ENCODE peak calls at places on chromosomes 2 and 18, in seven cellular contexts. H, N, B, D, X, T and O are unnamed samples.

GRCh38 chr2:25314514-25315315 is 27.0 kb downstream of the DNMT3A start:
- DNase-seq in H (peak), N (peak), B (no peak), D (peak), X (no peak), T (peak), O (peak)

GRCh38 chr2:16406929-16407328 is 258.7 kb downstream of the CYRIA start:
- DNase-seq in H (no peak), N (no peak), B (no peak), D (no peak), X (no peak), T (peak), O (no peak)

GRCh38 chr18:59570101-59570875 is 126.9 kb downstream of the CCBE1 start:
- DNase-seq in H (no peak), N (peak), B (peak), D (no peak), X (no peak), T (peak), O (no peak)

GRCh38 chr2:183291436-183291835 is 167.2 kb downstream of the NUP35 start:
- DNase-seq in H (no peak), N (no peak), B (no peak), D (no peak), X (peak), T (no peak), O (no peak)

GRCh38 chr18:572499-573289 is 7.5 kb upstream of the CETN1 start:
- DNase-seq in H (no peak), N (no peak), B (no peak), D (no peak), X (no peak), T (no peak), O (no peak)

GRCh38 chr2:37894601-37895000 is 30.5 kb upstream of the RMDN2 start:
- DNase-seq in H (no peak), N (peak), B (no peak), D (no peak), X (peak), T (no peak), O (no peak)

GRCh38 chr2:51953931-51954330 is 922.0 kb upstream of the NRXN1 start:
- DNase-seq in H (no peak), N (peak), B (no peak), D (no peak), X (peak), T (no peak), O (no peak)

GRCh38 chr2:234426616-234427015 is 70.3 kb downstream of the ARL4C start:
- DNase-seq in H (no peak), N (no peak), B (no peak), D (no peak), X (no peak), T (no peak), O (no peak)

GRCh38 chr18:27871731-27872130 is 305.2 kb downstream of the CDH2 start:
- DNase-seq in H (no peak), N (no peak), B (no peak), D (no peak), X (no peak), T (no peak), O (no peak)

GRCh38 chr2:205746408-205746785 is 64.1 kb downstream of the NRP2 start:
- DNase-seq in H (no peak), N (no peak), B (no peak), D (peak), X (no peak), T (no peak), O (no peak)

GRCh38 chr2:6071536-6071935 is 379.4 kb downstream of the SOX11 start:
- DNase-seq in H (no peak), N (no peak), B (no peak), D (no peak), X (no peak), T (no peak), O (no peak)

GRCh38 chr2:239012936-239013669 is 165.2 kb downstream of the TWIST2 start:
- DNase-seq in H (peak), N (no peak), B (no peak), D (no peak), X (no peak), T (no peak), O (no peak)

GRCh38 chr2:23312996-23313606 is 71.9 kb upstream of the KLHL29 start:
- DNase-seq in H (no peak), N (peak), B (peak), D (no peak), X (no peak), T (peak), O (no peak)

GRCh38 chr2:98647636-98648035 is 39.2 kb downstream of the UNC50 start:
- DNase-seq in H (no peak), N (no peak), B (no peak), D (no peak), X (no peak), T (no peak), O (no peak)

GRCh38 chr2:29632018-29632417 is 289.4 kb downstream of the ALK start:
- DNase-seq in H (no peak), N (no peak), B (no peak), D (no peak), X (peak), T (no peak), O (no peak)

GRCh38 chr2:240997141-240997855 is 1.1 kb upstream of the SNED1 start:
- DNase-seq in H (peak), N (no peak), B (no peak), D (peak), X (peak), T (no peak), O (peak)

GRCh38 chr18:48004577-48004976 is 74.1 kb upstream of the SMAD2 start:
- DNase-seq in H (no peak), N (no peak), B (no peak), D (no peak), X (no peak), T (no peak), O (no peak)

GRCh38 chr2:44242929-44243328 is 32.4 kb upstream of the SLC3A1 start:
- DNase-seq in H (no peak), N (peak), B (no peak), D (no peak), X (no peak), T (no peak), O (no peak)

GRCh38 chr2:55862673-55863390 is 60.8 kb downstream of the EFEMP1 start:
- DNase-seq in H (peak), N (peak), B (no peak), D (no peak), X (peak), T (no peak), O (peak)

GRCh38 chr18:50747849-50748242 is 72.0 kb downstream of the MRO start:
- DNase-seq in H (no peak), N (no peak), B (no peak), D (no peak), X (no peak), T (no peak), O (no peak)

GRCh38 chr2:55309441-55309840 is 40.4 kb upstream of the MTIF2 start:
- DNase-seq in H (no peak), N (peak), B (no peak), D (no peak), X (peak), T (no peak), O (no peak)

GRCh38 chr2:56749152-56749752 is 565.5 kb downstream of the CCDC85A start:
- DNase-seq in H (no peak), N (peak), B (no peak), D (no peak), X (peak), T (peak), O (no peak)

GRCh38 chr18:23330423-23330822 is 122.7 kb upstream of the RIOK3 start:
- DNase-seq in H (no peak), N (no peak), B (no peak), D (peak), X (no peak), T (no peak), O (no peak)

GRCh38 chr2:25079050-25079635 is 37.3 kb downstream of the EFR3B start:
- DNase-seq in H (no peak), N (no peak), B (no peak), D (no peak), X (no peak), T (no peak), O (no peak)

GRCh38 chr2:133760366-133760765 is 192.1 kb upstream of the NCKAP5 start:
- DNase-seq in H (no peak), N (no peak), B (no peak), D (no peak), X (peak), T (no peak), O (no peak)

GRCh38 chr18:75010725-75011124 is 198.2 kb downstream of the PTGR3 start:
- DNase-seq in H (no peak), N (no peak), B (no peak), D (no peak), X (no peak), T (no peak), O (no peak)

GRCh38 chr2:64989126-64989981 is at the start of gene SLC1A4:
- DNase-seq in H (peak), N (peak), B (peak), D (peak), X (peak), T (peak), O (peak)

GRCh38 chr18:75489493-75490190 is 62.1 kb upstream of the SMIM21 start:
- DNase-seq in H (no peak), N (peak), B (no peak), D (no peak), X (peak), T (no peak), O (peak)

GRCh38 chr2:120875431-120875830 is 139.8 kb downstream of the GLI2 start:
- DNase-seq in H (no peak), N (no peak), B (no peak), D (no peak), X (no peak), T (no peak), O (no peak)

GRCh38 chr2:53473236-53473635 is 294.4 kb upstream of the CHAC2 start:
- DNase-seq in H (no peak), N (no peak), B (no peak), D (peak), X (no peak), T (peak), O (no peak)

GRCh38 chr2:43214253-43214652 is 12.2 kb downstream of the ZFP36L2 start:
- DNase-seq in H (no peak), N (no peak), B (no peak), D (no peak), X (no peak), T (peak), O (no peak)

GRCh38 chr2:148044322-148044721 is 23.4 kb downstream of the MBD5 start:
- DNase-seq in H (no peak), N (no peak), B (no peak), D (no peak), X (no peak), T (no peak), O (no peak)

GRCh38 chr2:126891681-126892500 is 6.8 kb upstream of the TEX51 start:
- DNase-seq in H (peak), N (no peak), B (no peak), D (no peak), X (no peak), T (peak), O (peak)

GRCh38 chr2:106094101-106094860 is 99.8 kb downstream of the UXS1 start:
- DNase-seq in H (no peak), N (no peak), B (no peak), D (no peak), X (no peak), T (no peak), O (no peak)

GRCh38 chr18:55838841-55839240 is 250.8 kb upstream of the TCF4 start:
- DNase-seq in H (no peak), N (peak), B (no peak), D (no peak), X (peak), T (no peak), O (no peak)

GRCh38 chr2:106970471-106971261 is 84.7 kb upstream of the ST6GAL2 start:
- DNase-seq in H (no peak), N (peak), B (no peak), D (no peak), X (peak), T (no peak), O (no peak)

GRCh38 chr2:191665286-191665685 is 12.7 kb upstream of the NABP1 start:
- DNase-seq in H (no peak), N (peak), B (no peak), D (no peak), X (peak), T (no peak), O (no peak)

GRCh38 chr2:100272848-100273329 is 49.4 kb downstream of the LONRF2 start:
- DNase-seq in H (peak), N (peak), B (no peak), D (no peak), X (no peak), T (no peak), O (peak)

GRCh38 chr2:165164201-165164600 is 39.6 kb downstream of the SCN3A start:
- DNase-seq in H (no peak), N (no peak), B (no peak), D (no peak), X (peak), T (no peak), O (no peak)

DNA sequence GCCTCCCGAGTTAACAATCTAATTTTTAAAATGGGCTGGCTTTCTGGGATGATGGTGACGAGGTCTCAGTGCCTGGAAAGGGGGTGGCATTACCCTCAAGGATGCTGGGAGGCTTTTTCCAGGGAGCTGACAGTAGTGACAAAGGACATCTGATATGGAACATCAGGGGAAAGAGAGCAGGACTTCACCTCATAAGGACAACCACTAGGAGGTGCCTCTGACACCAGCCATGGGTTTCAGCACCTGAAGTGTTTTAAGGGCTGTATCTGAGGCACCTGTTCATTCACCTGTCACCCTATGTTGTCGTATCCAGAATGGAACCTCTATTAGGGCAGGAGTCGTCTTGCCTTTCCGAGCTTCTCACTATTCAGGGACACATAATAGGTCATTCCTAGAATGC is 10.8 kb downstream of the IL36B start:
- DNase-seq in H (no peak), N (no peak), B (no peak), D (no peak), X (no peak), T (no peak), O (no peak)
- TF ChIP-seq CTCF in H (no peak), N (no peak), B (no peak), D (no peak), X (no peak), T (no peak), O (no peak)

GRCh38 chr2:171913517-171913916 is 8.7 kb upstream of the HAT1 start:
- DNase-seq in H (no peak), N (no peak), B (no peak), D (no peak), X (no peak), T (no peak), O (no peak)
- TF ChIP-seq CTCF in H (no peak), N (no peak), B (no peak), D (no peak), X (no peak), T (no peak), O (no peak)

DNA sequence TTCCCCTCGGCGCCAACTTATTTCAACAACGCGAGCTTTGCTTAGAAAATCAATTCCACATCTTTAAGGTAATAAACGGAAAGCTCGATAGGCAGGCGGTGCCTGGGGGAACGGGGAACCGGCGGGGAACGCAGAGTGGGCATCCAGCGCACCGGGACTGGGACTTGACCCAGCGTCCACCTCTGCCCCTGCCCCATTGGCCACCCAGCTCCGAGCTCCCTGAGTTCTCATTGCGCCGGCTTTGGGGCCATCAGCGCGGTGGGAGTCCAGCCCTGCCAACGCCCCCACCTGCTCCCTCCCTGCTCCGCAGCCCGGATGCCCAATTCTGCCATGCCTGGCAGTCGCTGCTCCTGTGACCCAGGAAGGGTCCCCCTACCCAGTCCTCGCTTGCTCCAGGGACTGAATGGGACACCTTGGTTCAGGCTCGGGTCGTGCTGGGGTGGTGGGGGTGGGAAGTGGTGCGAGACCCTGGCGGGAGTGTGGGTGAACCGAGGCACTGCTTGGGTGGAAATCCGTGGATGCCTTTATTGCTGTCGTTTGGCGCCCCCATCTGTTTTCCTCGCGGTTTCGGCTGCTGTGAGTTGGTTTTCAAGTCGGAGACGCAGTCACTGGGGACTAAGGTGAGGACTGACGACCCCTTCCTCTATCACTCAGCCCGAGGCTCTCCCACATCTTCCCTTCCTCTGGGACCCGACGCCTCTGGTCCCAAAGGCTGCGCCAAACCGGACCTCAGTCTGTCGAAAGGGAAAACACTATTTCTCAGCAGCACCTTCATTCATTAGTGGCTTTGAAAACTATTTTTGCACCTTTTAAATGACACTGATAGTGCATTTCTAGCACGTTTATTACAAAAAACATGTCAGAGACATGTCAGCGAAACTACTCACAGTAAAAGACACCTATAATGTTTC is 2.4 kb upstream of the EVX2 start:
- DNase-seq in H (peak), N (peak), B (no peak), D (peak), X (no peak), T (peak), O (no peak)
- TF ChIP-seq CTCF in H (peak), N (peak), B (peak), D (peak), X (peak), T (peak), O (no peak)

GRCh38 chr2:219448776-219449476 is 14.3 kb downstream of the SPEG start:
- DNase-seq in H (peak), N (no peak), B (no peak), D (no peak), X (no peak), T (peak), O (no peak)
- TF ChIP-seq CTCF in H (no peak), N (no peak), B (no peak), D (no peak), X (no peak), T (peak), O (no peak)

DNA sequence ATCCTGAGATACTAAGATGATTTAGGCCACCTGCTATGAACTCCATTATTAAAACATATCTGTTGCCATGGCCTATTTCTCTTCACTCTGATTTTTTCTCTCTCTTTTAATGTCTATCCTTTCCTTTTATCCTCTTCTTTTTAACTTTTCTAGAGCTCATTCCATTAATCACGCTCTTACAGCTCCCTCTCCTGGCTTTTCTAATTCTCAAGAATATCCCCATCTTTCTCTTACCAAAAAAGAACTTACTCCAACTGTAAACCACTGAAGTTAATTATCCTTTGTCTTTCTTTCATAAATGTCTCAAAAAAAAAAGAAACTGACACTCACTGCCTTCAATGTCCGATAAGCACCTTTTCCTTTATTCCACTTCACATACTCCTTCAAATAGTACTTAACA is 7.9 kb downstream of the PPP3R1 start:
- DNase-seq in H (no peak), N (peak), B (no peak), D (no peak), X (no peak), T (no peak), O (no peak)
- TF ChIP-seq CTCF in H (no peak), N (peak), B (no peak), D (peak), X (peak), T (peak), O (no peak)

DNA sequence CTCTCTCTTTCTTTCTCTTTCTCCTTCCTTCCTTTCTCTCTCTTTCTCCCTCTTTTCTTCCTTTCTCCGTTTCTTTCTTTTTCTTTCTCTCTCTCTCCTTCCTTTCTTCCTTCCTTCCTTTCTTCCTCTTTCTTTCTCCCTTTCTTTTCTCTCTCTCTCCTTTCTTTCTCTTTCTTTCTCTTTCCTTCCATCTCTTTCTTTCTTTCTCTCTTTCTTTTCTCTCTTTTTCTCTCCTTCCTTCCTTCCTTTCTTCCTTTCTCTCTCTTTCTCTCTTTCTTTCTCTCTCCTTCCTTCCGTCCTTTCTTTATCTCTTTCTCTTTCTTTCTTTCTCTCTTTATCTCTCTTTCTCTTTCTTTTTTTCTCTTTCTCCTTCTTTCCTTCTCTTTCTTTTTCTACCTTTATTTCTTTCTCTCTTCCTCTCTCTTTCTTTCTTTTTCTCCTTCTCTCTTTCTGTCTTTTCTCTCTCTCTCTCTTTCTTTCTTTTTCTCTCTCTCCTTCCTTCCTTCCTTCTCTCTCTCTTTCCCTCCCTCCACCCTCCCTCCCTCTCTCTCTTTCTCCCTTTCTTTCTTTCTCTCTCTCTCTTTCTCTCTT is 32.3 kb upstream of the ODC1 start:
- DNase-seq in H (no peak), N (no peak), B (no peak), D (no peak), X (no peak), T (no peak), O (no peak)
- TF ChIP-seq CTCF in H (no peak), N (no peak), B (no peak), D (no peak), X (no peak), T (no peak), O (no peak)

GRCh38 chr18:29811519-29811918 is 1231.0 kb downstream of the DSC3 start:
- DNase-seq in H (no peak), N (no peak), B (no peak), D (no peak), X (no peak), T (no peak), O (no peak)
- TF ChIP-seq CTCF in H (no peak), N (no peak), B (no peak), D (no peak), X (no peak), T (no peak), O (no peak)

DNA sequence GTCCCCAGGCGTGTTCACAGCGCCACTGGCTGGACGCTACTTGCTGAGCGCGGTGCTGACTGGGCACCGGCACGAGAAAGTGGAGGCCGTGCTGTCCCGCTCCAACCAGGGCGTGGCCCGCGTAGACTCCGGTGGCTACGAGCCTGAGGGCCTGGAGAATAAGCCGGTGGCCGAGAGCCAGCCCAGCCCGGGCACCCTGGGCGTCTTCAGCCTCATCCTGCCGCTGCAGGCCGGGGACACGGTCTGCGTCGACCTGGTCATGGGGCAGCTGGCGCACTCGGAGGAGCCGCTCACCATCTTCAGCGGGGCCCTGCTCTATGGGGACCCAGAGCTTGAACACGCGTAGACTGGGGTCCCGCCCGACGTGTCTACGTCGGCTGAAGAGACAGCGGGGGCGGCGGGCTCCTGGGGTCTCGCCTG is 892 bp upstream of the KHK start:
- DNase-seq in H (peak), N (peak), B (peak), D (peak), X (peak), T (peak), O (peak)
- TF ChIP-seq CTCF in H (peak), N (peak), B (no peak), D (peak), X (peak), T (peak), O (no peak)